ENCODE peak calls at places on chromosomes 2 and 18, in six cellular contexts. T is GM12891, E is K562, N is GM12878, B is H1, Q is HepG2. J is an unnamed sample.

GRCh38 chr2:97267411-97268074 is 154.6 kb downstream of the ANKRD36 start:
- DNase-seq in Q (peak), T (no peak), N (no peak), B (no peak), E (peak), J (no peak)

GRCh38 chr18:3380384-3380961 is 69.5 kb upstream of the TGIF1 start:
- DNase-seq in Q (no peak), N (no peak), T (no peak), E (no peak), B (no peak), J (no peak)

GRCh38 chr2:579351-579886 is 97.8 kb downstream of the TMEM18 start:
- DNase-seq in N (no peak), Q (no peak), B (no peak), E (no peak), T (no peak), J (no peak)

GRCh38 chr2:45267062-45267702 is 257.9 kb upstream of the SIX2 start:
- DNase-seq in Q (peak), E (no peak), N (no peak), T (no peak), B (no peak), J (no peak)

GRCh38 chr2:178074123-178075005 is 1.8 kb upstream of the PDE11A start:
- DNase-seq in T (no peak), E (peak), N (no peak), Q (no peak), B (no peak), J (no peak)

GRCh38 chr2:179440642-179441251 is 176.1 kb upstream of the SESTD1 start:
- DNase-seq in T (peak), E (peak), N (no peak), B (no peak), Q (peak), J (no peak)

GRCh38 chr2:46167406-46167805 is 129.8 kb upstream of the EPAS1 start:
- DNase-seq in Q (no peak), N (no peak), B (no peak), T (no peak), E (no peak), J (no peak)

GRCh38 chr2:133633851-133634250 is 65.6 kb upstream of the NCKAP5 start:
- DNase-seq in B (no peak), Q (no peak), E (no peak), N (no peak), T (no peak), J (no peak)

GRCh38 chr2:219642465-219643083 is 15.1 kb downstream of the SLC4A3 start:
- DNase-seq in E (peak), N (peak), Q (peak), T (peak), B (peak), J (peak)

GRCh38 chr2:124267821-124268220 is 242.7 kb downstream of the CNTNAP5 start:
- DNase-seq in Q (no peak), T (no peak), N (no peak), B (no peak), E (no peak), J (no peak)

GRCh38 chr2:161982548-161982947 is 91.5 kb downstream of the DPP4 start:
- DNase-seq in Q (no peak), E (no peak), N (no peak), B (no peak), T (no peak), J (no peak)

GRCh38 chr2:1685957-1686783 is 58.1 kb downstream of the PXDN start:
- DNase-seq in N (no peak), E (no peak), Q (no peak), T (no peak), B (no peak), J (no peak)

GRCh38 chr2:150126143-150126725 is 361.2 kb downstream of the RND3 start:
- DNase-seq in Q (no peak), B (no peak), E (no peak), T (no peak), N (no peak), J (no peak)

GRCh38 chr2:170221317-170222288 is 43.7 kb downstream of the MYO3B start:
- DNase-seq in T (no peak), Q (no peak), E (no peak), B (peak), N (no peak), J (no peak)

GRCh38 chr2:43086451-43087221 is 139.8 kb downstream of the ZFP36L2 start:
- DNase-seq in T (no peak), Q (peak), N (no peak), E (no peak), B (no peak), J (no peak)

DNA sequence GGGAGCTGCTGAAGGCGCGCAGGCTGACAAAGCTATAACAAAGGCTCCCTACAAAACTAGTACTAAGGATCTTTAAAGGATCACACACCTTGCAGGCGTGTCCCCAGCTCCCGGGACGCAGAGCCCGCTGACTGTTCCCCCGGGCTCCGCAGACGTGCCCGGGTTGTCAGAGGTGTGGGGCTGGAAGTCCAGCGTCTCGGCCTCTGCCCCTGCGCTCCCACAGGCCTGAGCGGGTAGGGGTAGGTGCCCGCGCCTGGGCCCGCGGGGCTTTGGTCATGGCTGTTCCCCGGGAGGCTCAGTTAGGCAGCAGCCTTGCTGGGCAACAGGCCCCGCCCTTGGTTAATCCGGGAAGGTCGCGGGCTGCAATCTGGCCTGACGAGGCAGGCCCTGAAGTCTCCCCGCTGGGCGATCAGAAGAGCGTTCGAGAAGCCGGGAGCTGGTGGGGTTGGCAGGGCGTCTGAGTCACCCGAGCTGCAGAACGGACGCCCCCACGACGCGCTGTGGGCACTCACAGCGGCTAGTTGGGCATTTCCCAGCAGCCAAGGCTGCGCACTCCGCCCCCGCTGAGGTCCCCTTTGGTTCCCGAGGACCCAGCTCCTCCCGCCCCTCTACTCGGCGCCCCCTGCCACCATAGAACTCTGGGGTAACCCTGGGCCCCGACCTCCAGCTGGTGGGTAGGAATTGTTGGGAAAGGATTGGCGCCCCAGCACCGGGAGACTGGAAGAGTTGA is 13.6 kb downstream of the POU3F3 start:
- DNase-seq in E (no peak), B (peak), N (no peak), T (no peak), Q (no peak), J (no peak)
- TF ChIP-seq TAF1 in E (no peak), B (no peak), N (no peak), T (no peak), Q (no peak), J (no peak)

GRCh38 chr2:226180485-226180884 is 619.1 kb downstream of the IRS1 start:
- DNase-seq in T (no peak), Q (no peak), B (no peak), E (no peak), N (no peak), J (no peak)
- TF ChIP-seq TAF1 in T (no peak), Q (no peak), B (no peak), E (no peak), N (no peak), J (no peak)

GRCh38 chr2:71536311-71536710 is 83.0 kb downstream of the DYSF start:
- DNase-seq in B (no peak), E (no peak), T (no peak), Q (no peak), N (no peak), J (no peak)
- TF ChIP-seq TAF1 in B (no peak), E (no peak), T (no peak), Q (no peak), N (no peak), J (no peak)

GRCh38 chr18:9707381-9708056 is 582 bp upstream of the RAB31 start:
- DNase-seq in Q (no peak), E (peak), B (no peak), N (no peak), T (no peak), J (no peak)

GRCh38 chr18:9708882-9709877 is 1.1 kb downstream of the RAB31 start:
- DNase-seq in B (no peak), E (peak), N (no peak), Q (no peak), T (no peak), J (peak)

GRCh38 chr18:9706081-9706935 is 1.8 kb upstream of the RAB31 start:
- DNase-seq in Q (no peak), N (no peak), B (no peak), T (no peak), E (peak), J (no peak)

GRCh38 chr18:9710037-9710436 is 1.9 kb downstream of the RAB31 start:
- DNase-seq in B (no peak), N (no peak), T (no peak), E (no peak), Q (no peak), J (no peak)

GRCh38 chr18:9708057-9708881 is at the start of gene RAB31:
- DNase-seq in B (peak), E (peak), N (no peak), T (peak), Q (no peak), J (peak)
- TF ChIP-seq TAF1 in B (peak), E (peak), N (no peak), T (no peak), Q (no peak), J (no peak)

GRCh38 chr2:216279011-216279410 is 93.3 kb downstream of the MARCHF4 start:
- DNase-seq in E (no peak), N (no peak), B (no peak), T (no peak), Q (no peak), J (no peak)

GRCh38 chr2:216279459-216279858 is 92.8 kb downstream of the MARCHF4 start:
- DNase-seq in E (no peak), B (no peak), T (no peak), N (no peak), Q (no peak), J (no peak)

GRCh38 chr2:216275890-216276289 is 96.4 kb downstream of the MARCHF4 start:
- DNase-seq in B (no peak), N (no peak), T (no peak), E (no peak), Q (no peak), J (no peak)

DNA sequence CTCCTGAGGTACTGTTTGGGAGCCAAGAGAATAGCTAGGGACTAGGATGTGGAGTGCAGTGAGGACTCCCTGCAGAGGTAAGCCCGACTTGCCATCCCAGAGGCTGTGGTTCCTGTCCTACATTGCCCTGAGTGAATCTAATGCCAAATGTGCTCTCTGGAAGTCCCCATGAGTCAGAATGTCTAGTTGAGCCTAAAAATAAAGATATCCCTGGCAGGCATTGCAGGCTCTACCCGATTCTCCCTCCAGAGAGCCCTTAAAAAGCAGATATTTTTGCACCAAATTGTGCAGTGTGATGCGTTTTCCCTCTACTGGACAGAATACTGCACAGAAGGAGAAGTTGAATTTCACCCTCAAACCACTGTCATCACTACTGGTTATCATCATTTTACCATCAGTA is 98.1 kb downstream of the MARCHF4 start:
- DNase-seq in Q (no peak), T (no peak), E (no peak), B (no peak), N (no peak), J (no peak)
- TF ChIP-seq TAF1 in Q (no peak), T (no peak), E (no peak), B (no peak), N (no peak), J (no peak)

J was measured in GM12892.